ENCODE peak calls at places on chromosome 6, in nine cellular contexts. J is GM04504, O is activated T-cell treated with anti-CD3 and anti-CD28 coated beads for 4 hours, S is tibial nerve, D is fibroblast of lung, X is cardiac fibroblast, H is heart right ventricle, W is NAMALWA, F is RPMI8226. K is an unnamed sample.
A peak's percentile ranks its signal among the peaks of the same experiment; 100 is the strongest.

GRCh38 chr6:72741083-72741482 is 119.2 kb downstream of the KCNQ5 start:
- DNase-seq in J (no peak), O (no peak), S (no peak), D (no peak), X (no peak), H (no peak), W (no peak), F (no peak), K (no peak)

GRCh38 chr6:27839303-27840081 is 72.7 kb downstream of the OR2B2 start:
- DNase-seq in J (no peak), O (no peak), S (peak; percentile 33), D (peak; percentile 91), X (peak; percentile 79), H (peak; percentile 25), W (peak; percentile 85), F (peak; percentile 69), K (no peak)

GRCh38 chr6:17949168-17949567 is 38.3 kb downstream of the KIF13A start:
- DNase-seq in J (no peak), O (no peak), S (no peak), D (no peak), X (no peak), H (no peak), W (no peak), F (no peak), K (no peak)

GRCh38 chr6:11606287-11606686 is 68.7 kb downstream of the TMEM170B start:
- DNase-seq in J (no peak), O (no peak), S (peak; percentile 43), D (no peak), X (no peak), H (no peak), W (no peak), F (no peak), K (no peak)

GRCh38 chr6:31114540-31114876 is at the start of gene PSORS1C1:
- DNase-seq in J (peak; percentile 95), O (no peak), S (peak; percentile 66), D (peak; percentile 97), X (peak; percentile 94), H (peak; percentile 77), W (no peak), F (no peak), K (peak; percentile 86)

GRCh38 chr6:104682722-104683643 is 176.7 kb downstream of the HACE1 start:
- DNase-seq in J (peak; percentile 27), O (peak; percentile 59), S (peak; percentile 13), D (peak; percentile 39), X (peak; percentile 58), H (peak; percentile 18), W (peak; percentile 73), F (peak; percentile 26), K (no peak)

GRCh38 chr6:138618168-138618567 is 118.9 kb upstream of the NHSL1 start:
- DNase-seq in J (peak; percentile 17), O (no peak), S (no peak), D (peak; percentile 13), X (no peak), H (no peak), W (no peak), F (no peak), K (no peak)

GRCh38 chr6:169725270-169726048 is 1.2 kb upstream of the PHF10 start:
- DNase-seq in J (no peak), O (no peak), S (peak; percentile 50), D (peak; percentile 74), X (peak; percentile 77), H (peak; percentile 40), W (no peak), F (peak; percentile 64), K (peak; percentile 29)

GRCh38 chr6:4805553-4806307 is 29.5 kb downstream of the CDYL start:
- DNase-seq in J (no peak), O (no peak), S (no peak), D (peak; percentile 48), X (peak; percentile 52), H (peak; percentile 23), W (peak; percentile 36), F (peak; percentile 46), K (no peak)

GRCh38 chr6:104705916-104706442 is 153.7 kb downstream of the HACE1 start:
- DNase-seq in J (no peak), O (no peak), S (no peak), D (no peak), X (no peak), H (no peak), W (no peak), F (no peak), K (no peak)

GRCh38 chr6:118869350-118869749 is 24.6 kb upstream of the ASF1A start:
- DNase-seq in J (no peak), O (no peak), S (no peak), D (peak; percentile 79), X (no peak), H (no peak), W (no peak), F (no peak), K (no peak)

GRCh38 chr6:144721232-144721631 is 436.1 kb downstream of the UTRN start:
- DNase-seq in J (no peak), O (no peak), S (no peak), D (no peak), X (no peak), H (no peak), W (no peak), F (no peak), K (no peak)

GRCh38 chr6:101393291-101394251 is at the start of gene GRIK2:
- DNase-seq in J (peak; percentile 56), O (no peak), S (no peak), D (peak; percentile 28), X (peak; percentile 29), H (no peak), W (no peak), F (peak; percentile 30), K (no peak)

GRCh38 chr6:44162876-44163625 is 4.4 kb downstream of the CAPN11 start:
- DNase-seq in J (no peak), O (no peak), S (no peak), D (peak; percentile 14), X (no peak), H (no peak), W (no peak), F (no peak), K (no peak)

GRCh38 chr6:154868143-154868594 is 126.9 kb upstream of the TIAM2 start:
- DNase-seq in J (peak; percentile 42), O (no peak), S (no peak), D (peak; percentile 52), X (peak; percentile 73), H (no peak), W (peak; percentile 61), F (peak; percentile 13), K (no peak)

GRCh38 chr6:126308367-126308766 is 31.5 kb upstream of the CENPW start:
- DNase-seq in J (no peak), O (no peak), S (no peak), D (no peak), X (no peak), H (no peak), W (no peak), F (no peak), K (no peak)

GRCh38 chr6:143457563-143458359 is 7.2 kb downstream of the PEX3 start:
- DNase-seq in J (no peak), O (no peak), S (no peak), D (peak; percentile 65), X (peak; percentile 8), H (no peak), W (no peak), F (no peak), K (no peak)

GRCh38 chr6:9540534-9541126 is 874.2 kb downstream of the TFAP2A start:
- DNase-seq in J (peak; percentile 23), O (no peak), S (no peak), D (peak; percentile 49), X (peak; percentile 81), H (no peak), W (peak; percentile 71), F (peak; percentile 72), K (no peak)

GRCh38 chr6:37242429-37243052 is 15.0 kb upstream of the TBC1D22B start:
- DNase-seq in J (peak; percentile 94), O (no peak), S (peak; percentile 60), D (peak; percentile 100), X (peak; percentile 98), H (peak; percentile 29), W (no peak), F (no peak), K (peak; percentile 52)

GRCh38 chr6:20877008-20877937 is 343.0 kb downstream of the CDKAL1 start:
- DNase-seq in J (peak; percentile 82), O (no peak), S (peak; percentile 7), D (peak; percentile 97), X (peak; percentile 78), H (no peak), W (no peak), F (no peak), K (peak; percentile 25)

GRCh38 chr6:145863988-145864616 is 49.5 kb upstream of the FBXO30 start:
- DNase-seq in J (no peak), O (no peak), S (no peak), D (no peak), X (no peak), H (no peak), W (peak; percentile 68), F (peak; percentile 9), K (no peak)

K was measured in thoracic aorta.